ENCODE peak calls at places on chromosomes 16 and 17, in five cellular contexts. D is PC-9; T is OCI-LY7; K is CD4-positive, alpha-beta T cell; N is fibroblast of the aortic adventitia. O is an unnamed sample.

GRCh38 chr16:88455610-88456355 is 2.7 kb downstream of the ZFPM1 start:
- DNase-seq in D (peak; percentile 65), T (peak; percentile 74), K (peak; percentile 51), N (peak; percentile 65), O (peak; percentile 88)

GRCh38 chr17:16994626-16995025 is 22.7 kb upstream of the TNFRSF13B start:
- DNase-seq in D (no peak), T (no peak), K (no peak), N (peak; percentile 14), O (no peak)

GRCh38 chr16:45454-45853 is 8.0 kb downstream of the POLR3K start:
- DNase-seq in D (no peak), T (no peak), K (no peak), N (no peak), O (no peak)

GRCh38 chr16:86515420-86515779 is 5.1 kb downstream of the FOXF1 start:
- DNase-seq in D (no peak), T (no peak), K (no peak), N (no peak), O (no peak)

GRCh38 chr17:73030501-73030911 is 62.0 kb downstream of the SLC39A11 start:
- DNase-seq in D (no peak), T (no peak), K (no peak), N (peak; percentile 31), O (no peak)

GRCh38 chr17:35242805-35243458 is at the start of gene SLFN5:
- DNase-seq in D (peak; percentile 90), T (peak; percentile 85), K (peak; percentile 93), N (peak; percentile 95), O (peak; percentile 96)

GRCh38 chr16:80300876-80301275 is 239.9 kb upstream of the DYNLRB2 start:
- DNase-seq in D (no peak), T (no peak), K (no peak), N (peak; percentile 44), O (no peak)

GRCh38 chr16:27237229-27238015 is 31.1 kb downstream of the NSMCE1 start:
- DNase-seq in D (no peak), T (peak; percentile 53), K (peak; percentile 48), N (no peak), O (peak; percentile 80)

GRCh38 chr17:73017653-73018052 is 74.8 kb downstream of the SLC39A11 start:
- DNase-seq in D (no peak), T (no peak), K (no peak), N (peak; percentile 39), O (no peak)

GRCh38 chr17:19650826-19651225 is 2.3 kb downstream of the ALDH3A2 start:
- DNase-seq in D (no peak), T (no peak), K (no peak), N (no peak), O (no peak)

GRCh38 chr17:32142038-32142856 is at the start of gene RHOT1:
- DNase-seq in D (peak; percentile 75), T (peak; percentile 90), K (peak; percentile 68), N (peak; percentile 84), O (peak; percentile 82)

GRCh38 chr17:82939213-82940030 is 99.6 kb upstream of the ZNF750 start:
- DNase-seq in D (no peak), T (no peak), K (no peak), N (no peak), O (no peak)

GRCh38 chr16:12078405-12079245 is 102.1 kb downstream of the SNX29 start:
- DNase-seq in D (no peak), T (no peak), K (no peak), N (no peak), O (no peak)

GRCh38 chr17:83149761-83150251 is 70.4 kb downstream of the METRNL start:
- DNase-seq in D (no peak), T (no peak), K (no peak), N (no peak), O (peak; percentile 10)

GRCh38 chr16:81500833-81501521 is 56.4 kb downstream of the CMIP start:
- DNase-seq in D (no peak), T (no peak), K (no peak), N (peak; percentile 64), O (no peak)

GRCh38 chr16:84380405-84380804 is 12.1 kb downstream of the ATP2C2 start:
- DNase-seq in D (no peak), T (peak; percentile 26), K (no peak), N (no peak), O (no peak)

GRCh38 chr16:22317001-22317530 is 19.9 kb downstream of the POLR3E start:
- DNase-seq in D (no peak), T (no peak), K (no peak), N (no peak), O (no peak)

GRCh38 chr16:78490431-78490830 is 391.0 kb downstream of the WWOX start:
- DNase-seq in D (no peak), T (no peak), K (no peak), N (no peak), O (no peak)

GRCh38 chr16:87178177-87178863 is 138.9 kb downstream of the C16orf95 start:
- DNase-seq in D (no peak), T (no peak), K (no peak), N (peak; percentile 24), O (no peak)

GRCh38 chr17:65634533-65634932 is 73.1 kb upstream of the AXIN2 start:
- DNase-seq in D (no peak), T (no peak), K (no peak), N (no peak), O (no peak)

GRCh38 chr16:57507414-57508083 is 21.3 kb upstream of the DOK4 start:
- DNase-seq in D (no peak), T (no peak), K (no peak), N (no peak), O (no peak)

GRCh38 chr16:70375636-70376611 is 29.2 kb downstream of the DDX19A start:
- DNase-seq in D (no peak), T (no peak), K (no peak), N (no peak), O (no peak)

GRCh38 chr17:52357855-52358254 is 199.3 kb upstream of the CA10 start:
- DNase-seq in D (no peak), T (no peak), K (no peak), N (no peak), O (no peak)

GRCh38 chr16:85564277-85565051 is 48.7 kb upstream of the GSE1 start:
- DNase-seq in D (peak; percentile 31), T (no peak), K (no peak), N (no peak), O (no peak)

DNA sequence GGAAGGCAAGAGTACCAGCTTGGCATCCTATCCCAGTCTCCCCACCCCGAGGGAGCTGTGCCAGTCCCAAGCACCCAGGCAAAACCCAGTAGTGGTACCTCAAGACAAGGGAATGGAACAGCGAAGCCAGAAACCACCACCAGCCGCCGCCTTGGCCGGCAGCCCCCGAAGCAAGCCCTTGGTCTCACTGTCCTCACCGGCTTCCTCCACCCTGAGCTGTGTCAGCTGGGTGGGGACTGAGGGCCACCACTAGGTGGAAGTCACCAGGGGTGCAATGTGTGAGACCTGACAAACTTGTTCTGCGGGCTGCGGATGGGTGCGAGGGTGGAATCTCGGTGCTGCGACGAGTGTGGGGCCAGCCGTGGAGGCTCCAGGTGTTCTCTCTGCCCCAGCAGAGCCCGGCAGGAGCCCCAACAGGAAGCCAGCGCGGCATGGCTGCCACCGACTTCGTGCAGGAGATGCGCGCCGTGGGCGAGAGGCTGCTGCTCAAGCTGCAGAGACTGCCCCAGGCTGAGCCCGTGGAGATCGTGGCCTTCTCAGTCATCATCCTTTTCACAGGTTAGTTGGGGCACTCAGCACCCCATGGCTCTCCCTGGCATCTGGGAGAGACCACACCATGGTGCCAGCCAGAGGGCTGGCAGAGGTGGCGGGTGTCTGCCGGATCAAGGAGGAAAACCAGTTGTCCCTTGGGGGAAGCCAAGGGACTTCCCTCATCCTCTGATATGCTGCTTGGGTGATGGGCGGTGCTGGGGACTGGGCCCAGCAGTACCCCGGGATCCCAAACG is 6.7 kb downstream of the SMIM5 start:
- DNase-seq in D (peak; percentile 83), T (no peak), K (no peak), N (no peak), O (no peak)
- TF ChIP-seq CTCF in D (peak; percentile 56), T (no peak), K (no peak), N (no peak), O (no peak)

GRCh38 chr16:2223375-2224182 is at the start of gene E4F1:
- DNase-seq in D (peak; percentile 100), T (peak; percentile 99), K (peak; percentile 99), N (peak; percentile 99), O (peak; percentile 100)
- TF ChIP-seq CTCF in D (no peak), T (no peak), K (no peak), N (no peak), O (no peak)

DNA sequence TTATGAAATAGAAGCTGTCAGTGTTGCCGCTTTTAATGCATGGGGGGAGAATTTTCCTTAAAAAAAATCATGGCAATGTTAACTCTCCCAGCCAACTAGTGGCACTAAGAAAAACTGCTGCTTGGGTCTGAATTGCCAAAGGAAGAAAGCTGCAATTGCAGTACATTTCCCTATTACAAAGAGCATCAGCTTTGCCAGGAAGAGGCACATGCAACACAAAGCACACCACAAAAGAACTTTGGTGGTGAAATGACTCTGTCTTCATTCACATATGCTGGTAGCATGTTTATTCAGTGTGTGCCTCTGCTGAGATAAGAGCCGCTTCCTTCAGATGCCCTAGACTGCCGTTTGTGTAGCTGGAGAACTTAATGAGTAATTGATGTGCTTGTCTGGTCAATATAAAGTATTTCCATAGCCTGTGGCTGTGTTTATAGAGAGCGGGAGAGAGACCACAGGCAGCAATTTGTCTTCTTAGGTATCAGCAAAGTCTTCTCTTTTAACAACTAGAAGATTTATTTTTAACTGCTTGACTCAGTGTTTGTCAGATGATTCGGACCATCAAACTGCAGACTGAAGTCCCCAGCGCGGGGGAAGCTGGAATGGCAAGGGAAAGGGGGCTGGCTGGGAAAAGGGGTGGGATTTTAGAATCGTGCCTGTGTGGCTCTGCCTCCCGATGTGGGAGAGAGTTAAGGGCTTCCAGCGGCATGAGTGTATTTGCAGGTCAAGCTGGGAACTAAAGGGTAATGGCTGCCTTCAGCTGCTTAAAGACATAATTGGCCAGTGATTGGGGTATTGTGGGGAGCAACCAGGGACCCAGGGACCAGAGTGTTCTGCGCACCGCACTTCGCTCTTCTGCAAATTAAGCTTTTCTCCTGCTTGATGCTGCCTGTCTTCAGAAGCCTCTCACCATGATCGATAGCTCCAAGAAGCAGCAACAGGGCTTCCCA is 115.2 kb downstream of the MRTFB start:
- DNase-seq in D (no peak), T (peak; percentile 4), K (no peak), N (peak; percentile 80), O (no peak)
- TF ChIP-seq CTCF in D (peak; percentile 51), T (peak; percentile 68), K (peak; percentile 21), N (peak; percentile 75), O (no peak)

GRCh38 chr16:47694543-47694942 is 233.4 kb downstream of the PHKB start:
- DNase-seq in D (no peak), T (peak; percentile 9), K (no peak), N (no peak), O (no peak)
- TF ChIP-seq CTCF in D (no peak), T (no peak), K (no peak), N (no peak), O (peak; percentile 3)

DNA sequence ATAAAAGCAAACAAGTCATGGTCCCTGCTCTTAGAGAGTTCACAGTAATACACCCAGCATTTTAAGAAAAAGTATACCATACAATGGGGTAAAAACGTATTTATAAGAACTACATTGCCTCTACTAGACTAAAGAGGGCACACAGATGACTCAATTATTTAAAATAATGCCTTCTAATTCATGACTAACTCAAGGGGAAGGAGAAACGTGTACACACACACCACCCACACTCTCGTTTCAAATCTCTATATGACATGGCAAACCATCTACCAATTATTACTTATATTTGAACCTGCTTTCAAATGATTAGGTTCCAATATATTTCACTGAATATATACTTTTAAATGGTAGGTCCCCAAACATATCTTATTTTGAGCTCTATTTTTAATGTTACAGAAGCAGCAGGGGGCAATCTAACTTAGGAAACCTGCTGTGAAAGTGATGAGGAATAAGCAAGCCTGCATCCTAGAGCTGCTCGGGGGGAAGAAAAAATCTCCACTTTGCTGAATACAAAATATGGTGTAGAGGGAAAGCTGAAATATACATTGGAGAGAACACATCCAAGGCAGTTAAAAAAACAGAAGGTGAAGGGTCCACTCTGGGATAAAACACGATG is 232.4 kb upstream of the PSMD7 start:
- DNase-seq in D (no peak), T (no peak), K (no peak), N (no peak), O (no peak)
- TF ChIP-seq CTCF in D (no peak), T (no peak), K (no peak), N (no peak), O (no peak)

O was measured in GM10248.